ENCODE peak calls at places on chromosomes 4 and X, in five cellular contexts. E, K, U, Y and C are unnamed samples.

GRCh38 chr4:7434766-7435150 is at the start of gene PSAPL1:
- DNase-seq in E (peak; percentile 49), K (no peak), U (no peak), Y (no peak), C (peak; percentile 43)

GRCh38 chrX:69503228-69503834 is 795 bp upstream of the NALF2 start:
- DNase-seq in E (no peak), K (no peak), U (no peak), Y (no peak), C (no peak)

GRCh38 chr4:82745173-82745842 is 53.3 kb downstream of the SCD5 start:
- DNase-seq in E (no peak), K (no peak), U (peak; percentile 59), Y (no peak), C (no peak)

GRCh38 chr4:128663325-128663724 is 146.2 kb upstream of the JADE1 start:
- DNase-seq in E (no peak), K (no peak), U (no peak), Y (peak; percentile 13), C (no peak)

GRCh38 chr4:27662426-27662825 is 801.8 kb downstream of the STIM2 start:
- DNase-seq in E (no peak), K (no peak), U (no peak), Y (no peak), C (no peak)

GRCh38 chr4:47668810-47669408 is 169.0 kb downstream of the CORIN start:
- DNase-seq in E (no peak), K (peak; percentile 15), U (peak; percentile 35), Y (peak; percentile 12), C (peak; percentile 13)

GRCh38 chrX:20432746-20433374 is 166.2 kb upstream of the RPS6KA3 start:
- DNase-seq in E (no peak), K (no peak), U (no peak), Y (no peak), C (no peak)

GRCh38 chrX:132858018-132858417 is 100.4 kb downstream of the HS6ST2 start:
- DNase-seq in E (no peak), K (no peak), U (no peak), Y (no peak), C (no peak)

GRCh38 chr4:128606173-128606572 is 203.3 kb upstream of the JADE1 start:
- DNase-seq in E (no peak), K (no peak), U (peak; percentile 79), Y (no peak), C (no peak)

GRCh38 chrX:54067741-54068140 is 23.5 kb upstream of the PHF8 start:
- DNase-seq in E (no peak), K (no peak), U (no peak), Y (no peak), C (no peak)

GRCh38 chrX:11664211-11664888 is 1.4 kb downstream of the ARHGAP6 start:
- DNase-seq in E (peak; percentile 75), K (peak; percentile 3), U (no peak), Y (peak; percentile 17), C (peak; percentile 23)

GRCh38 chr4:188714907-188715306 is 575.7 kb downstream of the TRIML1 start:
- DNase-seq in E (no peak), K (no peak), U (no peak), Y (no peak), C (no peak)

GRCh38 chrX:118116308-118117068 is at the start of gene KLHL13:
- DNase-seq in E (peak; percentile 84), K (peak; percentile 25), U (no peak), Y (peak; percentile 70), C (peak; percentile 56)

DNA sequence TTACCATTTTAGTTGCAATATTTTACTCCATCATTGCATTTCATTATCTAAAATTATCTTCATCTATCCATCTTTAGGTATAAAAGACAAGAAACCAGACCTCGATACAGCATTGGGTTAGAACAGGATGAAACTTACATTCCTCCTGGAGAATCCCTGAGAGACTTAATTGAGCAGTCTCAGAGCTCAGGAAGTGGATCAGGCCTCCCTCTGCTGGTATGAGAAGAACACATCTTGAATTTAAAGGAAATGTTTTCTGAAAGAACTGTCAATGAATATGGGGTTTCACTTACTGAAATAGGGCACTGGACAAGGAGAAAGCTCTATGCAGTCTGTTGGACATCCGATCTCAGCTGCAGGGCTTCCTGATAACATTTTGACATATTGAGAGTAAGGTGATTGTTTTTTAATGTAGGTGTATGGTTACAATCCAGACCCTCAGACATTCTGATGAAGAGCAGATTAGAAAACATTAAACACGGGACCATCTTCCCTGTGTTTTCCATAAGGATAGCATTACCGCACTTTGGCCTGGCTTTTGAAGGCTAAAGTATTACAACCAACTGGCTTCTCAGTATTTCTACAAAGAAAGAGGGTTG is 367.2 kb downstream of the BMPR1B start:
- DNase-seq in E (no peak), K (peak; percentile 34), U (peak; percentile 51), Y (no peak), C (peak; percentile 30)
- TF ChIP-seq CTCF in E (peak; percentile 31), K (peak; percentile 35), U (peak; percentile 75), Y (peak; percentile 29), C (peak; percentile 57)

GRCh38 chr4:77938560-77938959 is 75.9 kb downstream of the MRPL1 start:
- DNase-seq in E (no peak), K (no peak), U (no peak), Y (no peak), C (no peak)
- TF ChIP-seq CTCF in E (no peak), K (no peak), U (peak; percentile 6), Y (no peak), C (no peak)

DNA sequence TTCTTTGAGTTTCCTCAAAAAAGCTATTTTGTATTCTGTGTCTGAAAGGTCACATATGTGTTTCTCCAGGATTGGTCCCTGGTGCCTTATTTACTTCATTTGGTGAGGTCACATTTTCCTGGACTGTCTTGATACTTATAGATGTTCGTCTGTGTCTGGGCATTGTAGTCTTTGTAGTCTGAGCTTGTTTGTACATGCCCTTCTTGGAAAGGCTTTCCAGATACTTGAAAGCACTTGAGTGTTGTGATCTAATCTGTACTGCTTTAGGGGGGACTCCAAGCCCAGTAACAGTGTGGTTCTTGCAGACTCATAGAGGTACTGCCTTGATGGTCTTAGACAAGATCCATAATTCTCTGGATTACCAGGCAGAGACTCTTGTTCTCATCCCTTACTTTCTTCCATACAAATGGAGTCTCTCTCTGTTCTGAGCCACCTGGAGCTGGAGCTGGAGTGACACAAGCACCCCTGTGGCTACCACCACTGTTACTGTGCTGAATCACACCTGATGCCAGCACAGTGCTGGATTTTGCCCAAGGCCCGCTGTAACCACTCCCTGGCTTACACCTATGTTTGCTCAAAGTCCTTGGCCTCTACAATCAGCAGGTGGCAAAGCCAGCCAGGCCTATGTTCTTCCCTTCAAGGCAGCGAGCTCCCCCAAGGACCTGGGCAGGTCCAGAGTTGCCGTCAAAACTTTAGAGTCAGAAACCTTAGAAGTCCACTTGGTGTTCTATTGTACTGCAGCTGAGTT is 72.3 kb upstream of the EFHC2 start:
- DNase-seq in E (no peak), K (no peak), U (no peak), Y (no peak), C (no peak)
- TF ChIP-seq CTCF in E (no peak), K (no peak), U (no peak), Y (no peak), C (no peak)

GRCh38 chr4:115113382-115114106 is at the start of gene NDST4:
- DNase-seq in E (no peak), K (no peak), U (no peak), Y (no peak), C (peak; percentile 26)
- TF ChIP-seq CTCF in E (no peak), K (no peak), U (no peak), Y (no peak), C (no peak)

GRCh38 chr4:122221322-122221721 is 69.2 kb downstream of the BLTP1 start:
- DNase-seq in E (no peak), K (no peak), U (no peak), Y (no peak), C (no peak)

GRCh38 chr4:122224348-122224747 is 72.2 kb downstream of the BLTP1 start:
- DNase-seq in E (no peak), K (peak; percentile 40), U (no peak), Y (no peak), C (peak; percentile 6)

GRCh38 chr4:122212880-122213279 is 60.7 kb downstream of the BLTP1 start:
- DNase-seq in E (no peak), K (no peak), U (no peak), Y (no peak), C (no peak)

GRCh38 chr4:122219356-122219755 is 67.2 kb downstream of the BLTP1 start:
- DNase-seq in E (no peak), K (no peak), U (no peak), Y (no peak), C (no peak)

GRCh38 chr4:122218762-122219161 is 66.6 kb downstream of the BLTP1 start:
- DNase-seq in E (no peak), K (peak; percentile 11), U (no peak), Y (no peak), C (no peak)
- TF ChIP-seq CTCF in E (no peak), K (peak; percentile 38), U (peak; percentile 57), Y (peak; percentile 16), C (peak; percentile 34)

GRCh38 chr4:88130544-88131305 is 27.7 kb downstream of the ABCG2 start:
- DNase-seq in E (no peak), K (no peak), U (no peak), Y (no peak), C (no peak)

GRCh38 chr4:88135362-88135663 is 23.1 kb downstream of the ABCG2 start:
- DNase-seq in E (no peak), K (no peak), U (no peak), Y (no peak), C (no peak)

GRCh38 chr4:88134536-88135361 is 23.7 kb downstream of the ABCG2 start:
- DNase-seq in E (no peak), K (no peak), U (no peak), Y (no peak), C (no peak)

DNA sequence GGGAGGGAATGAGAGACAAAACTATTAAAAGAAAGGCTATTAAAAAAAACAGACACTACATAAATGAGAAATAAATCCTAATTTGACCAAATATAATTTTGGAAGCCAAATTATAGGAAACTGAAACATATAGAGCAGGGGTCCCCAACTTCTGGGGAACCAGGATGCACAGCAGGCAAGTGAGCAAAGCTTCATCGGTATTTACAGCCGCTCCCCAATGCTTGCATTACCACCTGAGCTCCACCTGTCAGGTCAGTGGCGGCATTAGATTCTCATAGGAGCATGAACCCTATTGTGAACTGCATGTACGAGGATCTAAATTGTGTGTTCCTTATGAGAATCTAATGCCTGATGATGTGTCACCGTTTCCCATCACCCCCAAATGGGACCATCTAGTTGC is 28.4 kb downstream of the ABCG2 start:
- DNase-seq in E (no peak), K (no peak), U (no peak), Y (no peak), C (no peak)
- TF ChIP-seq CTCF in E (no peak), K (no peak), U (no peak), Y (no peak), C (no peak)

DNA sequence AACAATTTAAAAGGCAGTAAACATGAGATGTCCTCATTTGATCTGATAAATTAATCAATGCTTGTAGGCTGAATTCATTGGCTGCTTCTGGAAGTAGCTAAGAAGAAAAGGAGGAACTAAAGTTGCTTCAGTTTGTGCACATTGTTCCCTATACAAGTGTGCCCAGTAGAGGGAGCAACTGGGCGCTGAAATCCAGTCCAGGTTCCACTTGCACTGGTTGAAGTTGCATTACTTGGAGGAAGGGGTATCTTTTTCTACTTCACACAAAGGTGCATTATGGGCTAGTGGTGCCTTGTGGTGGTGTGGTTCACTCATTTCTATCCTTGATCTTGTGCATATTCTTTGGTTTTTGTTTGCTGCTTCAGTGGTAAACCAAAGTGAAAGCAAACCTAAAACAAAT is 67.9 kb upstream of the SOX3 start:
- DNase-seq in E (no peak), K (peak; percentile 52), U (peak; percentile 0), Y (no peak), C (peak; percentile 58)
- TF ChIP-seq CTCF in E (peak; percentile 18), K (peak; percentile 20), U (peak; percentile 64), Y (peak; percentile 85), C (peak; percentile 71)